ENCODE peak calls at places on chromosomes 1 and 21, in seven cellular contexts. K is CD14-positive monocyte; M is ACHN; W is G401; N is activated naive CD4-positive, alpha-beta T cell treated with anti-CD3 and anti-CD28 coated beads, Interleukin-2, amount 50 U/mL, for 16 hours; S is head of caudate nucleus; O is lung microvascular endothelial cell. R is an unnamed sample.
A peak's percentile ranks its signal among the peaks of the same experiment; 100 is the strongest.

GRCh38 chr1:155989242-155989991 is 11.1 kb upstream of the ARHGEF2 start:
- DNase-seq in K (peak; percentile 94), M (peak; percentile 67), W (peak; percentile 90), N (peak; percentile 76), S (peak; percentile 82), O (peak; percentile 74), R (peak; percentile 88)

GRCh38 chr1:19074902-19075721 is 118.6 kb upstream of the IFFO2 start:
- DNase-seq in K (no peak), M (no peak), W (no peak), N (no peak), S (peak; percentile 19), O (no peak), R (no peak)

GRCh38 chr1:67760030-67760821 is 73.0 kb downstream of the GNG12 start:
- DNase-seq in K (no peak), M (peak; percentile 52), W (peak; percentile 58), N (peak; percentile 58), S (peak; percentile 69), O (peak; percentile 78), R (peak; percentile 63)

GRCh38 chr1:83011270-83011669 is 987.7 kb downstream of the TTLL7 start:
- DNase-seq in K (no peak), M (no peak), W (no peak), N (no peak), S (no peak), O (no peak), R (no peak)

GRCh38 chr1:16038620-16038912 is 5.0 kb upstream of the CLCNKB start:
- DNase-seq in K (no peak), M (no peak), W (no peak), N (no peak), S (no peak), O (no peak), R (no peak)

GRCh38 chr1:203173566-203173965 is 2.1 kb downstream of the MYBPH start:
- DNase-seq in K (no peak), M (no peak), W (no peak), N (no peak), S (no peak), O (no peak), R (no peak)

GRCh38 chr1:24643362-24644346 is 552 bp downstream of the SRRM1 start:
- DNase-seq in K (peak; percentile 59), M (peak; percentile 9), W (no peak), N (peak; percentile 20), S (no peak), O (peak; percentile 10), R (no peak)

GRCh38 chr21:36482673-36483072 is 2.8 kb upstream of the CLDN14 start:
- DNase-seq in K (no peak), M (no peak), W (no peak), N (no peak), S (no peak), O (no peak), R (no peak)

GRCh38 chr1:39178541-39179431 is 25.7 kb upstream of the MACF1 start:
- DNase-seq in K (no peak), M (peak; percentile 98), W (no peak), N (no peak), S (no peak), O (peak; percentile 67), R (no peak)

GRCh38 chr1:46594068-46594467 is 10.0 kb downstream of the MKNK1 start:
- DNase-seq in K (no peak), M (no peak), W (no peak), N (no peak), S (no peak), O (no peak), R (no peak)

GRCh38 chr1:53549781-53550180 is 90.6 kb downstream of the DMRTB1 start:
- DNase-seq in K (no peak), M (no peak), W (no peak), N (no peak), S (no peak), O (no peak), R (no peak)

GRCh38 chr1:167057297-167057688 is 32.9 kb downstream of the GPA33 start:
- DNase-seq in K (no peak), M (peak; percentile 82), W (peak; percentile 87), N (no peak), S (peak; percentile 63), O (peak; percentile 16), R (no peak)

GRCh38 chr1:14913475-14914155 is 239.9 kb upstream of the TMEM51 start:
- DNase-seq in K (no peak), M (no peak), W (peak; percentile 47), N (no peak), S (no peak), O (no peak), R (no peak)

GRCh38 chr21:44582980-44583799 is 2.8 kb upstream of the KRTAP10-5 start:
- DNase-seq in K (no peak), M (no peak), W (no peak), N (no peak), S (no peak), O (no peak), R (no peak)

GRCh38 chr1:202592141-202592540 is 118.1 kb downstream of the SYT2 start:
- DNase-seq in K (no peak), M (no peak), W (no peak), N (no peak), S (no peak), O (no peak), R (no peak)

GRCh38 chr1:69994261-69994660 is 211.1 kb downstream of the LRRC40 start:
- DNase-seq in K (no peak), M (no peak), W (no peak), N (no peak), S (no peak), O (no peak), R (no peak)

GRCh38 chr1:236608930-236609726 is 4.8 kb upstream of the HEATR1 start:
- DNase-seq in K (no peak), M (peak; percentile 76), W (peak; percentile 41), N (no peak), S (peak; percentile 77), O (peak; percentile 53), R (no peak)

GRCh38 chr1:230609208-230609607 is 33.1 kb upstream of the COG2 start:
- DNase-seq in K (no peak), M (no peak), W (no peak), N (no peak), S (peak; percentile 12), O (no peak), R (no peak)

GRCh38 chr21:41217656-41218380 is 49.9 kb downstream of the BACE2 start:
- DNase-seq in K (no peak), M (no peak), W (no peak), N (no peak), S (no peak), O (no peak), R (no peak)

GRCh38 chr1:110390692-110391232 is at the start of gene SLC16A4:
- DNase-seq in K (no peak), M (peak; percentile 73), W (peak; percentile 90), N (no peak), S (no peak), O (peak; percentile 63), R (no peak)

GRCh38 chr1:93756656-93757055 is 75.0 kb upstream of the BCAR3 start:
- DNase-seq in K (no peak), M (no peak), W (no peak), N (no peak), S (no peak), O (no peak), R (no peak)

GRCh38 chr1:209879539-209879938 is 51.8 kb downstream of the UTP25 start:
- DNase-seq in K (no peak), M (peak; percentile 74), W (peak; percentile 93), N (no peak), S (peak; percentile 73), O (peak; percentile 93), R (no peak)

GRCh38 chr1:211548321-211549091 is 30.5 kb downstream of the SLC30A1 start:
- DNase-seq in K (no peak), M (no peak), W (no peak), N (no peak), S (peak; percentile 80), O (no peak), R (peak; percentile 37)

GRCh38 chr1:115463347-115463746 is 125.3 kb upstream of the NGF start:
- DNase-seq in K (no peak), M (no peak), W (no peak), N (no peak), S (no peak), O (no peak), R (no peak)

GRCh38 chr1:180565472-180565871 is 6.7 kb downstream of the OVAAL start:
- DNase-seq in K (no peak), M (no peak), W (no peak), N (no peak), S (no peak), O (no peak), R (no peak)

GRCh38 chr1:11180342-11180744 is 8.8 kb upstream of the ANGPTL7 start:
- DNase-seq in K (no peak), M (peak; percentile 85), W (no peak), N (no peak), S (no peak), O (no peak), R (no peak)

GRCh38 chr1:64476251-64476952 is 6.5 kb downstream of the CACHD1 start:
- DNase-seq in K (no peak), M (peak; percentile 51), W (no peak), N (no peak), S (no peak), O (peak; percentile 92), R (no peak)

GRCh38 chr1:156262461-156263287 is 14.8 kb upstream of the PAQR6 start:
- DNase-seq in K (no peak), M (peak; percentile 28), W (no peak), N (no peak), S (no peak), O (peak; percentile 39), R (no peak)

GRCh38 chr21:45872902-45873301 is 108.7 kb upstream of the COL6A1 start:
- DNase-seq in K (no peak), M (no peak), W (no peak), N (no peak), S (no peak), O (no peak), R (peak; percentile 17)